ENCODE peak calls at places on chromosomes 16 and 17, in nine cellular contexts. K is AG09309, W is esophagus squamous epithelium, D is dorsolateral prefrontal cortex, R is mesothelial cell of epicardium, F is cardiac muscle cell, Y is mammary epithelial cell, C is AG09319, O is A549. I is an unnamed sample.

GRCh38 chr17:70906808-70907207 is 737.5 kb downstream of the KCNJ2 start:
- DNase-seq in D (no peak), R (no peak), F (peak), Y (no peak), O (no peak), K (no peak), C (no peak), W (no peak), I (no peak)

GRCh38 chr16:1424028-1424427 is 3.5 kb upstream of the UQCC4 start:
- DNase-seq in D (no peak), R (no peak), Y (no peak), C (no peak), O (no peak), F (no peak), K (no peak), W (no peak), I (no peak)

GRCh38 chr16:3444032-3444388 is 530 bp downstream of the NAA60 start:
- DNase-seq in F (peak), Y (peak), R (no peak), D (no peak), C (peak), W (no peak), O (peak), K (peak), I (no peak)

GRCh38 chr17:16455997-16456769 is 35.8 kb downstream of the LRRC75A start:
- DNase-seq in W (no peak), F (no peak), K (no peak), Y (no peak), C (no peak), O (no peak), R (no peak), D (no peak), I (no peak)

GRCh38 chr16:12060751-12061150 is 84.2 kb downstream of the SNX29 start:
- DNase-seq in D (no peak), W (no peak), R (no peak), F (no peak), K (no peak), C (no peak), O (no peak), Y (no peak), I (no peak)

GRCh38 chr17:66966529-66967418 is 2.3 kb downstream of the CACNG4 start:
- DNase-seq in K (no peak), D (no peak), R (no peak), Y (no peak), W (no peak), C (no peak), O (no peak), F (no peak), I (no peak)

GRCh38 chr16:47258874-47259461 is 115.2 kb upstream of the NETO2 start:
- DNase-seq in D (no peak), R (no peak), Y (peak), C (no peak), W (no peak), F (peak), O (peak), K (no peak), I (peak)

GRCh38 chr16:84714028-84714427 is 14.2 kb downstream of the USP10 start:
- DNase-seq in W (no peak), F (no peak), O (no peak), Y (no peak), R (no peak), K (no peak), C (no peak), D (no peak), I (no peak)

GRCh38 chr17:51636291-51636690 is 375.9 kb downstream of the UTP18 start:
- DNase-seq in D (no peak), W (no peak), C (no peak), Y (no peak), O (peak), K (no peak), R (no peak), F (no peak), I (no peak)

GRCh38 chr17:49779730-49780220 is 8.7 kb upstream of the KAT7 start:
- DNase-seq in R (no peak), C (peak), O (peak), Y (peak), W (no peak), K (peak), F (peak), D (peak), I (peak)

GRCh38 chr17:37662358-37662757 is 19.1 kb upstream of the DDX52 start:
- DNase-seq in D (no peak), R (no peak), O (no peak), C (no peak), F (no peak), K (no peak), W (no peak), Y (no peak), I (no peak)

GRCh38 chr16:75566889-75567255 is 693 bp downstream of the GABARAPL2 start:
- DNase-seq in D (no peak), O (no peak), R (peak), C (no peak), Y (no peak), K (no peak), W (no peak), F (no peak), I (no peak)

GRCh38 chr16:62254847-62255246 is 218.6 kb upstream of the CDH8 start:
- DNase-seq in C (no peak), R (no peak), W (no peak), O (no peak), Y (peak), D (no peak), K (no peak), F (no peak), I (no peak)

GRCh38 chr17:42980766-42981397 is 517 bp downstream of the RUNDC1 start:
- DNase-seq in W (no peak), D (peak), R (peak), C (no peak), F (peak), O (peak), Y (peak), K (no peak), I (peak)

GRCh38 chr16:6482861-6483530 is 849.6 kb upstream of the RBFOX1 start:
- DNase-seq in D (peak), F (no peak), R (no peak), O (no peak), K (no peak), C (no peak), W (no peak), Y (no peak), I (no peak)

DNA sequence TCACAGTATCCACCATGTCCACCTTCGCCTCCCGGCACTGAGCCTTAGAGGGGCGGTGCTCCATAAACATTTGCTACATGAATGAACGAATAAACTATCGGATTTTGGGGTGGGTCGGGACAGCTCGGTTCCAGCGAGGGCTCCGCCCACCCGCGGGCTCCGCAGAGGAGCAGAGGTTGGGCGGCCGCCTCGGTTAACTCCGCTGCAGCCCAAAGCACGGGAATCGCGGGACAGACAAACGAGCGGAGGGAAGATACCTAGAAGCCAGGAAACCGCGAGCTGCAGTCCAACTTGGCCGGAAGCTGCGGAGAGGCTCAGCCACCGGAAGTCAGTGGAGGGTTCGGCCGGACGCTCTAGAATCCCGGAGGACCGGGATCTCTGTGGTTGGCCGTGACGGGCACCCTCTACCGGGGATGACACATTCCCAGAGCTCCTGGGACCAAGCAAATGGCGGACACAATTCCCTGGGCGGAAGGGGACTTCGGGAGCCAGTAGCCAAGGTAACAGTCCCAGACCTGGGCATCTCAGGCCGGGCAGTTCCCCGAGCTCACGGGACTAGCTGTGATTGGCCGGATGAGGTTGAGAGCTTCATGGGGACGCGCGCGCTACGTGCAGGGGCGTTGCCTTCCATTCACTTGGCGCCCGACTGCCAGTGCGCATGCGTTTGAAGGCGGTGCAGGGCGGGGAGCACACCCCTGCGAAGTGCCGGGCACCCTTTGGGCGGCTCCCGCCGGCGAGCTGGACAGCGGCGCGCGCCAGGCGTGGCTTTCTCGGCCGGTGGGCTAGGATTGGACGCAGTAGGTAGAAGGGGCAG is 489 bp upstream of the MAPK7 start:
- DNase-seq in Y (peak), D (peak), O (peak), F (peak), W (peak), K (peak), R (peak), C (peak), I (peak)
- TF ChIP-seq CTCF in Y (no peak), D (peak), O (no peak), F (peak), W (no peak), K (no peak), R (no peak), C (peak), I (peak)

GRCh38 chr16:82119405-82119804 is 50.6 kb downstream of the MPHOSPH6 start:
- DNase-seq in K (no peak), C (no peak), O (no peak), R (no peak), W (no peak), F (no peak), D (no peak), Y (no peak), I (no peak)
- TF ChIP-seq CTCF in K (no peak), C (no peak), O (no peak), R (no peak), W (no peak), F (no peak), D (no peak), Y (no peak), I (no peak)

GRCh38 chr17:28574536-28574935 is 2.2 kb downstream of the ALDOC start:
- DNase-seq in Y (no peak), F (no peak), W (no peak), O (peak), D (peak), C (no peak), K (no peak), R (no peak), I (no peak)
- TF ChIP-seq CTCF in Y (peak), F (no peak), W (no peak), O (no peak), D (no peak), C (no peak), K (no peak), R (peak), I (no peak)

DNA sequence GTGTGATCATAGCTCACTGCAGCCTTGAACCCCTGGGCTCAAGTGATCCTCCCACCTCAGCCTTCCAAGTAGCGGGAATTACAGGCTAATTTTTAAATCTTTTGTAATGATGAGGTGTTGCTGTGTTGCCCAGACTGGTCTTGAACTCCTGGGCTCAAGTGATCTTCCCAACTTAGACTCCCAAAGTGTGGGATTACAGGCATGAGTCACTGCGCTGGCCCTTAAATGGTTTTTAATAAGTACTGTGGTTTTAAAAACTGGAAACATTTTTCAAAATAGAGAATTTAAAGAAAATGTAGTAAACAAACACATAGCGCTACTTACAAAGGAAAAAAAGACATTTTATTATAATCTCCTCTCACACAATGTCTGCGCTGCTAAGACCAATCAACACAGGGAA is 32.2 kb downstream of the MARCHF10 start:
- DNase-seq in W (no peak), F (no peak), Y (no peak), R (no peak), K (no peak), O (no peak), C (no peak), D (no peak), I (no peak)
- TF ChIP-seq CTCF in W (no peak), F (no peak), Y (no peak), R (no peak), K (no peak), O (no peak), C (no peak), D (no peak), I (no peak)

GRCh38 chr17:57084802-57085447 is at the start of gene AKAP1:
- DNase-seq in R (peak), Y (peak), C (peak), K (peak), O (peak), W (peak), F (peak), D (peak), I (peak)
- TF ChIP-seq CTCF in R (peak), Y (no peak), C (no peak), K (peak), O (no peak), W (peak), F (no peak), D (peak), I (peak)

GRCh38 chr17:32814837-32815236 is 62.1 kb downstream of the MYO1D start:
- DNase-seq in R (no peak), F (no peak), W (no peak), O (no peak), K (no peak), C (no peak), Y (no peak), D (no peak), I (no peak)

GRCh38 chr17:32815460-32815859 is 61.5 kb downstream of the MYO1D start:
- DNase-seq in O (no peak), K (no peak), D (no peak), F (no peak), Y (no peak), C (no peak), R (no peak), W (no peak), I (no peak)

GRCh38 chr17:32810690-32811089 is 66.2 kb downstream of the MYO1D start:
- DNase-seq in O (no peak), W (no peak), F (no peak), D (no peak), Y (no peak), K (no peak), R (no peak), C (no peak), I (no peak)

GRCh38 chr17:32807577-32807976 is 69.3 kb downstream of the MYO1D start:
- DNase-seq in K (no peak), R (no peak), O (no peak), C (no peak), F (no peak), W (no peak), D (no peak), Y (no peak), I (no peak)

DNA sequence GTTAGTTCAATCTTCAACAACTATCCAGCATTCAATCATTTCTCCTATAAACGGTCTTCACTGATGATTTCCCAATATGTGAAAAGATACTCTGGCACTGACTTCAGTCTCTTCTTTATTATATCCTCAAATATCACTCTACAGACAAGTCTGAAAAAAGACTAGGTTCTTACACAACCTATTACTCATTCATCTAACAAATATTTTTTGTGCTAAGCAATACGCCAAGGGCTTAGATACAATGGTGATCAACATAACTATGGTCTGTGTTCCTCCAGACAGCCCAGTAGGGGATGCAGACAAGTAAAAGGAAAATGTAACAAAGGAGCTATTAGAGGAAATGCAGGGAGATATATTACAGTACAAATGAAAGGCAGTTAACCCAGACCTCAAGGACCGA is 63.9 kb downstream of the MYO1D start:
- DNase-seq in O (no peak), D (no peak), K (peak), R (no peak), Y (peak), W (no peak), C (peak), F (peak), I (no peak)
- TF ChIP-seq CTCF in O (no peak), D (no peak), K (peak), R (no peak), Y (no peak), W (no peak), C (peak), F (no peak), I (no peak)

DNA sequence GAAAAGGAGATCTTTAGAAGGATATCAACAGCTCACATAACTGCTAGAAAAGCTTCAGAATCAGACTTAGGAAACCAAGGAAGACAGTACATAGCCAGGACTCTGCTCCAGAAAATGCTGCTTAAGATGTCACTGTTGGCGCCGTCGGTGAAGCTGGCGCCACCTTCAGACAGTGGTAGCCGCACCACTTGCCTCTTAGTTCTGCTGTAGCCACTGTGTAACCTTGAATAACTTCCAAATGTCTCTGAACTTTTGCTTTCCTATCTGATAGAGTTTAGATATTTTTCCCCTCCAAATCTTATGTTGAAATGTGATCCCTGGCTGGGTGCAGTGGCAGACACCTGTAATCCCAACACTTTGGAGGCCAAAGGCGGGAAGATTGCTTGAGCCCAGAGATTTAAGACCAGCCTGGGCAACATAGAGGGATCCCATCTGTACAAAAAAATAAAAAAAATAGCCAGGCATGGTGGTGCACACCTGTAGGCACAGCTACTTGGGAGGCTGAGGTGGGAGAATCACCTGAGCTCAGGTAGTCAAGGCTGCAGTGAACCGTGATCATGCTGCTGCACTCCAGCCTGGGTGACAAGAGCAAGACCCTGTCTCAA is 6.3 kb upstream of the USP31 start:
- DNase-seq in K (no peak), F (peak), D (no peak), W (no peak), R (no peak), O (peak), Y (no peak), C (no peak), I (no peak)
- TF ChIP-seq CTCF in K (peak), F (peak), D (peak), W (no peak), R (no peak), O (peak), Y (no peak), C (peak), I (peak)

GRCh38 chr17:79873583-79873982 is 34.3 kb upstream of the CBX4 start:
- DNase-seq in D (no peak), Y (no peak), R (no peak), O (no peak), W (no peak), F (no peak), C (no peak), K (no peak), I (no peak)
- TF ChIP-seq CTCF in D (no peak), Y (no peak), R (no peak), O (no peak), W (no peak), F (no peak), C (no peak), K (no peak), I (no peak)